ENCODE peak calls at places on chromosomes 7 and 10, in four cellular contexts. G, A, X and P are unnamed samples.

GRCh38 chr7:80087051-80087767 is 47.4 kb upstream of the GNAI1 start:
- DNase-seq in G (no peak), A (no peak), X (no peak), P (no peak)

GRCh38 chr7:56097700-56098099 is 4.9 kb upstream of the PHKG1 start:
- DNase-seq in G (peak), A (no peak), X (no peak), P (no peak)

GRCh38 chr7:40244226-40244625 is 109.4 kb downstream of the SUGCT start:
- DNase-seq in G (no peak), A (no peak), X (no peak), P (no peak)

GRCh38 chr7:122412886-122413285 is 108.3 kb upstream of the FEZF1 start:
- DNase-seq in G (no peak), A (no peak), X (no peak), P (no peak)

GRCh38 chr10:34294137-34294536 is 521.0 kb downstream of the PARD3 start:
- DNase-seq in G (no peak), A (no peak), X (no peak), P (no peak)

GRCh38 chr7:927031-927671 is 27.3 kb downstream of the ADAP1 start:
- DNase-seq in G (no peak), A (no peak), X (peak), P (peak)

GRCh38 chr10:125605167-125605566 is 77.8 kb downstream of the TEX36 start:
- DNase-seq in G (no peak), A (no peak), X (no peak), P (no peak)

GRCh38 chr10:124009616-124010015 is 83.8 kb downstream of the CHST15 start:
- DNase-seq in G (no peak), A (no peak), X (no peak), P (no peak)

GRCh38 chr10:87925570-87925969 is 62.1 kb downstream of the PTEN start:
- DNase-seq in G (no peak), A (no peak), X (no peak), P (no peak)

GRCh38 chr10:122276611-122277205 is 5.6 kb downstream of the BTBD16 start:
- DNase-seq in G (no peak), A (no peak), X (no peak), P (no peak)

GRCh38 chr10:60542691-60543090 is 153.0 kb upstream of the ANK3 start:
- DNase-seq in G (no peak), A (no peak), X (no peak), P (no peak)